ENCODE peak calls at places on chromosomes 6 and 20, in four cellular contexts. K is HepG2, P is GM12878, R is K562. N is an unnamed sample.

GRCh38 chr20:32789896-32790750 is 27.9 kb downstream of the DNMT3B start:
- DNase-seq in R (peak; percentile 76), K (peak; percentile 68), P (peak; percentile 13), N (peak; percentile 87)

GRCh38 chr6:94501546-94501945 is 1075.8 kb upstream of the MANEA start:
- DNase-seq in R (no peak), K (peak; percentile 1), P (no peak), N (no peak)

GRCh38 chr6:28648035-28648877 is 122.6 kb downstream of the GPX5 start:
- DNase-seq in P (peak; percentile 77), K (peak; percentile 81), R (peak; percentile 36), N (peak; percentile 66)

GRCh38 chr6:162313922-162314660 is 413.5 kb downstream of the PRKN start:
- DNase-seq in R (no peak), K (no peak), P (no peak), N (no peak)

GRCh38 chr20:63943007-63943807 is 13.0 kb downstream of the UCKL1 start:
- DNase-seq in P (no peak), K (no peak), R (no peak), N (no peak)

GRCh38 chr6:84172080-84172479 is 55.4 kb downstream of the CEP162 start:
- DNase-seq in P (no peak), K (peak; percentile 1), R (no peak), N (no peak)

GRCh38 chr6:145245119-145245518 is 490.2 kb downstream of the EPM2A start:
- DNase-seq in K (no peak), R (no peak), P (no peak), N (no peak)

GRCh38 chr20:3651204-3651970 is 11.8 kb downstream of the GFRA4 start:
- DNase-seq in R (no peak), K (no peak), P (no peak), N (no peak)

GRCh38 chr6:141955621-141956020 is 177.1 kb upstream of the GJE1 start:
- DNase-seq in R (no peak), K (no peak), P (no peak), N (no peak)

GRCh38 chr6:148323344-148323743 is 19.3 kb upstream of the SASH1 start:
- DNase-seq in K (no peak), R (no peak), P (no peak), N (no peak)

GRCh38 chr20:61353261-61353995 is 101.4 kb downstream of the CDH4 start:
- DNase-seq in R (no peak), K (no peak), P (no peak), N (no peak)

GRCh38 chr20:33531047-33531877 is 41.4 kb downstream of the CBFA2T2 start:
- DNase-seq in P (no peak), K (peak; percentile 78), R (no peak), N (no peak)

GRCh38 chr6:20401403-20402180 is at the start of gene E2F3:
- DNase-seq in P (peak; percentile 98), R (peak; percentile 98), K (peak; percentile 100), N (peak; percentile 97)

GRCh38 chr6:34593741-34594140 is 37.6 kb upstream of the SPDEF start:
- DNase-seq in R (no peak), K (no peak), P (no peak), N (no peak)

GRCh38 chr6:122722746-122723145 is 56.8 kb upstream of the FABP7 start:
- DNase-seq in R (no peak), P (no peak), K (no peak), N (no peak)

GRCh38 chr20:57526067-57526884 is 1.3 kb upstream of the CTCFL start:
- DNase-seq in R (peak; percentile 70), P (no peak), K (peak; percentile 50), N (peak; percentile 33)

GRCh38 chr6:10401632-10402223 is 13.1 kb downstream of the TFAP2A start:
- DNase-seq in R (no peak), P (no peak), K (no peak), N (no peak)

GRCh38 chr6:10400330-10400729 is 14.5 kb downstream of the TFAP2A start:
- DNase-seq in R (no peak), K (no peak), P (no peak), N (no peak)

GRCh38 chr6:10399451-10399850 is 15.4 kb downstream of the TFAP2A start:
- DNase-seq in P (no peak), R (no peak), K (no peak), N (no peak)

GRCh38 chr6:10402648-10403311 is 12.1 kb downstream of the TFAP2A start:
- DNase-seq in P (no peak), K (no peak), R (no peak), N (no peak)

GRCh38 chr6:10401004-10401536 is 13.8 kb downstream of the TFAP2A start:
- DNase-seq in R (no peak), K (no peak), P (no peak), N (no peak)
- TF ChIP-seq FOXK2 in R (no peak), K (no peak), P (no peak), N (no peak)

GRCh38 chr6:153503810-153504209 is 372.7 kb upstream of the RGS17 start:
- DNase-seq in R (no peak), K (peak; percentile 7), P (no peak), N (peak; percentile 48)
- TF ChIP-seq FOXK2 in R (no peak), K (no peak), P (no peak), N (no peak)

GRCh38 chr6:135090819-135091218 is 36.2 kb upstream of the HBS1L start:
- DNase-seq in K (no peak), P (no peak), R (peak; percentile 46), N (no peak)

GRCh38 chr6:135088232-135088760 is 33.7 kb upstream of the HBS1L start:
- DNase-seq in K (no peak), P (no peak), R (no peak), N (no peak)

GRCh38 chr6:135089901-135090300 is 35.3 kb upstream of the HBS1L start:
- DNase-seq in R (no peak), K (no peak), P (no peak), N (no peak)

GRCh38 chr6:135087803-135088202 is 33.2 kb upstream of the HBS1L start:
- DNase-seq in P (no peak), R (no peak), K (no peak), N (no peak)

GRCh38 chr6:135088818-135089809 is 34.5 kb upstream of the HBS1L start:
- DNase-seq in P (peak; percentile 63), R (peak; percentile 57), K (peak; percentile 25), N (peak; percentile 44)
- TF ChIP-seq FOXK2 in P (no peak), R (no peak), K (no peak), N (no peak)

GRCh38 chr20:17849901-17850673 is 118.5 kb downstream of the SNX5 start:
- DNase-seq in P (no peak), K (peak; percentile 62), R (no peak), N (no peak)
- TF ChIP-seq FOXK2 in P (no peak), K (no peak), R (no peak), N (no peak)

GRCh38 chr6:15090145-15090579 is 155.7 kb upstream of the JARID2 start:
- DNase-seq in K (no peak), P (no peak), R (no peak), N (no peak)
- TF ChIP-seq FOXK2 in K (no peak), P (no peak), R (no peak), N (no peak)

DNA sequence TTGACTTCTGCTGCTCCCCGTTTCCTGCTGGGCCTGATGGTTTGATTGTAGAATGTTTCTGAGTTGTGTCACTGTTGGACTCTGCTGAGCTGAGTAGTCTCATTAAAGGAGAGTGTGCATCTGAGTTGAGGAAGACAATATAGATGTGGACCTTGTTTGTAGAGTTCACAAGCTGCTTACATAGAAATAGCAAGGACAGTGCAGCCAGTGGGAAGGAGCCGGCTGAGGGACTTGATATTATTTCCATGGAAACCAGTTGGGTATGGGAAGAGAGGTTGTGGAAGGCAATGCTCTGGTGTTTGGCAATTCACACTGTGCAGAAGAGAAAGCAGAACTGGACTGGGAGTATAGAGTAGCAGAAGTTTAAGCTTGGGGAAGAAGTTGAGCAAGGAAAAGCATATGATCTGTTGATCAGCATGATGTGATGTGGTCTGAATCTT is 14.8 kb downstream of the IGF2R start:
- DNase-seq in K (no peak), R (no peak), P (no peak), N (no peak)
- TF ChIP-seq FOXK2 in K (no peak), R (no peak), P (no peak), N (no peak)